ENCODE peak calls at places on chromosomes 13 and 19, in eight cellular contexts. W is B cell, G is Peyer's patch, R is progenitor cell of endocrine pancreas, B is retinal pigment epithelial cell, Q is uterus, J is mammary epithelial cell, A is lower leg skin. L is an unnamed sample.
A peak's percentile ranks its signal among the peaks of the same experiment; 100 is the strongest.

GRCh38 chr19:13176345-13176744 is 26.1 kb downstream of the IER2 start:
- DNase-seq in W (no peak), G (no peak), R (no peak), B (no peak), Q (no peak), J (no peak), A (no peak), L (no peak)

GRCh38 chr19:1259873-1260748 is 9.0 kb upstream of the CIRBP start:
- DNase-seq in W (peak; percentile 69), G (peak; percentile 74), R (no peak), B (no peak), Q (no peak), J (no peak), A (no peak), L (peak; percentile 67)

GRCh38 chr19:1231729-1232128 is 6.1 kb downstream of the CBARP start:
- DNase-seq in W (no peak), G (no peak), R (no peak), B (no peak), Q (no peak), J (no peak), A (no peak), L (no peak)

GRCh38 chr19:17863520-17864182 is 3.9 kb downstream of the RPL18A start:
- DNase-seq in W (no peak), G (no peak), R (no peak), B (peak; percentile 75), Q (no peak), J (no peak), A (no peak), L (no peak)

GRCh38 chr13:92414851-92415250 is 811.8 kb upstream of the GPC6 start:
- DNase-seq in W (no peak), G (no peak), R (no peak), B (no peak), Q (no peak), J (no peak), A (no peak), L (no peak)

GRCh38 chr19:48511800-48512503 is at the start of gene LMTK3:
- DNase-seq in W (no peak), G (peak; percentile 77), R (no peak), B (no peak), Q (no peak), J (no peak), A (no peak), L (no peak)

GRCh38 chr19:34856052-34856451 is 70.7 kb upstream of the ZNF30 start:
- DNase-seq in W (no peak), G (no peak), R (no peak), B (no peak), Q (no peak), J (no peak), A (no peak), L (no peak)

GRCh38 chr13:45417790-45418534 is at the start of gene SLC25A30:
- DNase-seq in W (peak; percentile 93), G (peak; percentile 97), R (peak; percentile 84), B (peak; percentile 63), Q (peak; percentile 94), J (peak; percentile 87), A (peak; percentile 94), L (peak; percentile 82)

GRCh38 chr13:97853550-97853949 is 99.9 kb upstream of the IPO5 start:
- DNase-seq in W (no peak), G (no peak), R (no peak), B (no peak), Q (no peak), J (no peak), A (no peak), L (no peak)

GRCh38 chr13:68895696-68896095 is 1211.9 kb upstream of the ATXN8OS start:
- DNase-seq in W (no peak), G (no peak), R (no peak), B (no peak), Q (no peak), J (no peak), A (no peak), L (no peak)

GRCh38 chr19:19352823-19353222 is 32.2 kb downstream of the MAU2 start:
- DNase-seq in W (no peak), G (no peak), R (no peak), B (no peak), Q (no peak), J (no peak), A (no peak), L (no peak)

GRCh38 chr19:42132030-42132628 is at the start of gene POU2F2:
- DNase-seq in W (peak; percentile 97), G (peak; percentile 94), R (no peak), B (no peak), Q (no peak), J (no peak), A (no peak), L (peak; percentile 75)

GRCh38 chr13:26985285-26985878 is 186.2 kb downstream of the USP12 start:
- DNase-seq in W (peak; percentile 80), G (peak; percentile 80), R (peak; percentile 60), B (peak; percentile 18), Q (peak; percentile 78), J (peak; percentile 62), A (peak; percentile 77), L (peak; percentile 48)

GRCh38 chr13:107743523-107743922 is 471.8 kb downstream of the LIG4 start:
- DNase-seq in W (no peak), G (no peak), R (no peak), B (no peak), Q (no peak), J (no peak), A (no peak), L (no peak)

GRCh38 chr13:23921451-23921888 is 24.2 kb upstream of the C1QTNF9B start:
- DNase-seq in W (no peak), G (no peak), R (no peak), B (peak; percentile 16), Q (no peak), J (peak; percentile 55), A (no peak), L (no peak)

GRCh38 chr19:35055715-35056179 is 14.2 kb downstream of the HPN start:
- DNase-seq in W (no peak), G (no peak), R (no peak), B (no peak), Q (no peak), J (no peak), A (no peak), L (no peak)

GRCh38 chr19:11422163-11423068 is 3.3 kb upstream of the RGL3 start:
- DNase-seq in W (peak; percentile 94), G (peak; percentile 89), R (peak; percentile 42), B (no peak), Q (peak; percentile 59), J (peak; percentile 91), A (peak; percentile 85), L (peak; percentile 63)

GRCh38 chr13:52348983-52349780 is 56.8 kb downstream of the THSD1 start:
- DNase-seq in W (no peak), G (no peak), R (no peak), B (peak; percentile 96), Q (no peak), J (peak; percentile 96), A (no peak), L (no peak)

GRCh38 chr13:21901326-21901725 is 230.5 kb downstream of the FGF9 start:
- DNase-seq in W (no peak), G (no peak), R (no peak), B (no peak), Q (no peak), J (no peak), A (no peak), L (no peak)

GRCh38 chr19:2540646-2541454 is 64.9 kb downstream of the GADD45B start:
- DNase-seq in W (no peak), G (peak; percentile 40), R (peak; percentile 81), B (peak; percentile 98), Q (peak; percentile 87), J (peak; percentile 94), A (peak; percentile 84), L (no peak)
- TF ChIP-seq CTCF in W (no peak), G (peak; percentile 49), R (peak; percentile 40), B (peak; percentile 27), Q (no peak), J (peak; percentile 45), A (peak; percentile 42), L (no peak)

GRCh38 chr19:38952395-38953165 is 21.8 kb downstream of the MRPS12 start:
- DNase-seq in W (peak; percentile 50), G (no peak), R (no peak), B (no peak), Q (no peak), J (no peak), A (no peak), L (no peak)
- TF ChIP-seq CTCF in W (peak; percentile 45), G (peak; percentile 55), R (peak; percentile 60), B (peak; percentile 72), Q (no peak), J (peak; percentile 62), A (no peak), L (peak; percentile 52)

DNA sequence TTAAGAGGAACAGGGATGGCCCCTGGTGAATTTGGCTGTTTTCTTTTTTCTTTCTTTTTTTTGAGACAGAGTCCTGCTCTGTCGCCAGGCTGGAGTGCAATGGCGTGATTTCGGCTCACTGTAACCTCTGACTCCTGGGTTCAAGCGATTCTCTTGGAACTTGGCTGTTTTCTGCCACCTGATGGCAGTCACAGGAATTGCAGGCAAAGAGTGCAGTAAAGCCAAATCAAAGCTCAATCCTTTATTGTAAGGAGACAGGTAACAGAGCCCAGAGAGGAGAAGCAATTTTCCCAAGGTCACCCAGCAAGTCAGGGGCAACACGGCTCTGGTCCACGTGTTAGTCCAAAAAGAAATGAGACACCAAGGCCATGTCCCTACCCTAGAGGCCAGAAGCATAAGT is 6.2 kb downstream of the TINCR start:
- DNase-seq in W (no peak), G (no peak), R (no peak), B (no peak), Q (no peak), J (no peak), A (no peak), L (no peak)
- TF ChIP-seq CTCF in W (peak; percentile 12), G (peak; percentile 33), R (peak; percentile 52), B (peak; percentile 60), Q (no peak), J (peak; percentile 56), A (no peak), L (no peak)

GRCh38 chr19:6092329-6093286 is 17.7 kb downstream of the RFX2 start:
- DNase-seq in W (no peak), G (no peak), R (peak; percentile 59), B (peak; percentile 89), Q (peak; percentile 74), J (peak; percentile 97), A (peak; percentile 89), L (no peak)
- TF ChIP-seq CTCF in W (no peak), G (peak; percentile 43), R (peak; percentile 9), B (no peak), Q (no peak), J (peak; percentile 32), A (no peak), L (no peak)

GRCh38 chr19:40444181-40445005 is at the start of gene SERTAD3:
- DNase-seq in W (peak; percentile 98), G (peak; percentile 99), R (peak; percentile 97), B (peak; percentile 74), Q (peak; percentile 98), J (peak; percentile 94), A (peak; percentile 96), L (peak; percentile 98)
- TF ChIP-seq CTCF in W (peak; percentile 42), G (peak; percentile 13), R (no peak), B (peak; percentile 34), Q (peak; percentile 42), J (peak; percentile 7), A (no peak), L (no peak)